ENCODE peak calls at places on chromosomes 6 and 20, in eight cellular contexts. One of them, this sample, is unnamed.

GRCh38 chr20:47326718-47327137 is 29.8 kb downstream of the ZMYND8 start:
- DNase-seq in adrenal gland: no peak
- DNase-seq in HFFc6: peak; percentile 73
- DNase-seq in fibroblast of lung: peak; percentile 39
- DNase-seq in NCI-H1930: no peak
- DNase-seq in hepatocyte: no peak
- DNase-seq in osteocyte: no peak
- DNase-seq in EL: peak; percentile 75
- DNase-seq in this sample: peak; percentile 80

GRCh38 chr20:23151885-23152284 is 65.8 kb upstream of the CD93 start:
- DNase-seq in hepatocyte: peak; percentile 32
- DNase-seq in HFFc6: no peak
- DNase-seq in fibroblast of lung: no peak
- DNase-seq in adrenal gland: no peak
- DNase-seq in NCI-H1930: no peak
- DNase-seq in EL: no peak
- DNase-seq in osteocyte: peak; percentile 67
- DNase-seq in this sample: no peak

GRCh38 chr20:17403496-17403895 is 127.7 kb downstream of the BFSP1 start:
- DNase-seq in osteocyte: no peak
- DNase-seq in HFFc6: no peak
- DNase-seq in NCI-H1930: no peak
- DNase-seq in EL: no peak
- DNase-seq in fibroblast of lung: no peak
- DNase-seq in hepatocyte: peak; percentile 14
- DNase-seq in adrenal gland: no peak
- DNase-seq in this sample: no peak

GRCh38 chr6:78797270-78797669 is 70.1 kb upstream of the IRAK1BP1 start:
- DNase-seq in HFFc6: no peak
- DNase-seq in osteocyte: no peak
- DNase-seq in EL: no peak
- DNase-seq in hepatocyte: no peak
- DNase-seq in NCI-H1930: no peak
- DNase-seq in adrenal gland: no peak
- DNase-seq in fibroblast of lung: no peak
- DNase-seq in this sample: no peak

GRCh38 chr6:157840776-157841175 is 17.7 kb downstream of the SNX9 start:
- DNase-seq in fibroblast of lung: peak; percentile 70
- DNase-seq in EL: peak; percentile 71
- DNase-seq in NCI-H1930: no peak
- DNase-seq in HFFc6: peak; percentile 39
- DNase-seq in osteocyte: no peak
- DNase-seq in adrenal gland: no peak
- DNase-seq in hepatocyte: no peak
- DNase-seq in this sample: peak; percentile 67

GRCh38 chr20:41510224-41510623 is 108.0 kb downstream of the CHD6 start:
- DNase-seq in NCI-H1930: no peak
- DNase-seq in adrenal gland: peak; percentile 47
- DNase-seq in hepatocyte: no peak
- DNase-seq in EL: no peak
- DNase-seq in HFFc6: no peak
- DNase-seq in osteocyte: no peak
- DNase-seq in fibroblast of lung: no peak
- DNase-seq in this sample: no peak

GRCh38 chr6:87483929-87484328 is 11.2 kb downstream of the SLC35A1 start:
- DNase-seq in EL: peak; percentile 84
- DNase-seq in NCI-H1930: no peak
- DNase-seq in adrenal gland: no peak
- DNase-seq in hepatocyte: peak; percentile 83
- DNase-seq in HFFc6: peak; percentile 28
- DNase-seq in fibroblast of lung: peak; percentile 15
- DNase-seq in osteocyte: no peak
- DNase-seq in this sample: peak; percentile 74

GRCh38 chr6:118719351-118720124 is 68.1 kb upstream of the CEP85L start:
- DNase-seq in HFFc6: no peak
- DNase-seq in hepatocyte: no peak
- DNase-seq in fibroblast of lung: no peak
- DNase-seq in EL: no peak
- DNase-seq in NCI-H1930: no peak
- DNase-seq in osteocyte: no peak
- DNase-seq in adrenal gland: no peak
- DNase-seq in this sample: peak; percentile 59

GRCh38 chr6:37007340-37008043 is 2.0 kb downstream of the FGD2 start:
- DNase-seq in NCI-H1930: no peak
- DNase-seq in EL: no peak
- DNase-seq in adrenal gland: no peak
- DNase-seq in hepatocyte: no peak
- DNase-seq in HFFc6: no peak
- DNase-seq in fibroblast of lung: no peak
- DNase-seq in osteocyte: no peak
- DNase-seq in this sample: no peak

GRCh38 chr6:70375166-70375565 is 38.1 kb upstream of the FAM135A start:
- DNase-seq in fibroblast of lung: peak; percentile 8
- DNase-seq in hepatocyte: no peak
- DNase-seq in EL: peak; percentile 75
- DNase-seq in osteocyte: no peak
- DNase-seq in adrenal gland: no peak
- DNase-seq in HFFc6: peak; percentile 57
- DNase-seq in NCI-H1930: no peak
- DNase-seq in this sample: peak; percentile 74

GRCh38 chr6:125918230-125918629 is 38.3 kb upstream of the HINT3 start:
- DNase-seq in hepatocyte: no peak
- DNase-seq in adrenal gland: no peak
- DNase-seq in osteocyte: no peak
- DNase-seq in EL: no peak
- DNase-seq in NCI-H1930: no peak
- DNase-seq in HFFc6: no peak
- DNase-seq in fibroblast of lung: no peak
- DNase-seq in this sample: no peak

GRCh38 chr6:437042-437402 is 45.5 kb downstream of the IRF4 start:
- DNase-seq in NCI-H1930: no peak
- DNase-seq in hepatocyte: no peak
- DNase-seq in EL: no peak
- DNase-seq in adrenal gland: no peak
- DNase-seq in fibroblast of lung: peak; percentile 55
- DNase-seq in osteocyte: no peak
- DNase-seq in HFFc6: no peak
- DNase-seq in this sample: peak; percentile 73

GRCh38 chr6:131948692-131949614 is 2.2 kb downstream of the CCN2 start:
- DNase-seq in HFFc6: peak; percentile 87
- DNase-seq in NCI-H1930: no peak
- DNase-seq in fibroblast of lung: peak; percentile 78
- DNase-seq in hepatocyte: peak; percentile 38
- DNase-seq in adrenal gland: peak; percentile 24
- DNase-seq in osteocyte: no peak
- DNase-seq in EL: peak; percentile 74
- DNase-seq in this sample: peak; percentile 60

GRCh38 chr20:57573893-57574292 is 13.0 kb downstream of the PCK1 start:
- DNase-seq in HFFc6: no peak
- DNase-seq in osteocyte: no peak
- DNase-seq in EL: no peak
- DNase-seq in adrenal gland: no peak
- DNase-seq in hepatocyte: no peak
- DNase-seq in NCI-H1930: peak; percentile 28
- DNase-seq in fibroblast of lung: no peak
- DNase-seq in this sample: no peak

GRCh38 chr6:30615219-30615957 is 1.7 kb downstream of the PPP1R10 start:
- DNase-seq in osteocyte: no peak
- DNase-seq in fibroblast of lung: peak; percentile 94
- DNase-seq in NCI-H1930: peak; percentile 13
- DNase-seq in HFFc6: peak; percentile 74
- DNase-seq in hepatocyte: peak; percentile 75
- DNase-seq in EL: peak; percentile 93
- DNase-seq in adrenal gland: peak; percentile 54
- DNase-seq in this sample: peak; percentile 83

GRCh38 chr6:42963855-42964605 is 3.5 kb downstream of the GNMT start:
- DNase-seq in hepatocyte: peak; percentile 58
- DNase-seq in NCI-H1930: no peak
- DNase-seq in EL: peak; percentile 58
- DNase-seq in adrenal gland: peak; percentile 40
- DNase-seq in HFFc6: peak; percentile 30
- DNase-seq in fibroblast of lung: peak; percentile 49
- DNase-seq in osteocyte: no peak
- DNase-seq in this sample: peak; percentile 38

GRCh38 chr20:3652646-3653596 is 10.3 kb downstream of the GFRA4 start:
- DNase-seq in NCI-H1930: no peak
- DNase-seq in adrenal gland: peak; percentile 10
- DNase-seq in osteocyte: no peak
- DNase-seq in fibroblast of lung: no peak
- DNase-seq in EL: no peak
- DNase-seq in HFFc6: no peak
- DNase-seq in hepatocyte: no peak
- DNase-seq in this sample: no peak

GRCh38 chr6:63856271-63856670 is 220.7 kb downstream of the PHF3 start:
- DNase-seq in EL: no peak
- DNase-seq in fibroblast of lung: peak; percentile 24
- DNase-seq in adrenal gland: no peak
- DNase-seq in NCI-H1930: no peak
- DNase-seq in hepatocyte: no peak
- DNase-seq in HFFc6: no peak
- DNase-seq in osteocyte: no peak
- DNase-seq in this sample: no peak

GRCh38 chr20:1108437-1108920 is 9.9 kb upstream of the PSMF1 start:
- DNase-seq in adrenal gland: peak; percentile 63
- DNase-seq in NCI-H1930: peak; percentile 18
- DNase-seq in HFFc6: peak; percentile 39
- DNase-seq in EL: peak; percentile 53
- DNase-seq in osteocyte: no peak
- DNase-seq in hepatocyte: peak; percentile 67
- DNase-seq in fibroblast of lung: peak; percentile 25
- DNase-seq in this sample: peak; percentile 38

GRCh38 chr6:43628392-43629103 is 516 bp downstream of the GTPBP2 start:
- DNase-seq in osteocyte: no peak
- DNase-seq in fibroblast of lung: peak; percentile 50
- DNase-seq in EL: peak; percentile 73
- DNase-seq in hepatocyte: peak; percentile 72
- DNase-seq in HFFc6: peak; percentile 31
- DNase-seq in NCI-H1930: no peak
- DNase-seq in adrenal gland: peak; percentile 51
- DNase-seq in this sample: peak; percentile 32

GRCh38 chr20:1588166-1588868 is 30.8 kb upstream of the SIRPD start:
- DNase-seq in fibroblast of lung: no peak
- DNase-seq in hepatocyte: no peak
- DNase-seq in EL: no peak
- DNase-seq in HFFc6: no peak
- DNase-seq in NCI-H1930: no peak
- DNase-seq in adrenal gland: no peak
- DNase-seq in osteocyte: no peak
- DNase-seq in this sample: peak; percentile 19

GRCh38 chr6:170228581-170229310 is 62.1 kb downstream of the DLL1 start:
- DNase-seq in osteocyte: no peak
- DNase-seq in fibroblast of lung: no peak
- DNase-seq in EL: no peak
- DNase-seq in adrenal gland: no peak
- DNase-seq in HFFc6: no peak
- DNase-seq in hepatocyte: no peak
- DNase-seq in NCI-H1930: no peak
- DNase-seq in this sample: no peak

GRCh38 chr20:24102290-24102689 is 113.7 kb upstream of the GGTLC1 start:
- DNase-seq in NCI-H1930: no peak
- DNase-seq in adrenal gland: no peak
- DNase-seq in HFFc6: no peak
- DNase-seq in fibroblast of lung: no peak
- DNase-seq in osteocyte: no peak
- DNase-seq in hepatocyte: no peak
- DNase-seq in EL: peak; percentile 3
- DNase-seq in this sample: no peak

GRCh38 chr20:63658749-63659187 is 656 bp downstream of the RTEL1 start:
- DNase-seq in NCI-H1930: no peak
- DNase-seq in osteocyte: no peak
- DNase-seq in fibroblast of lung: peak; percentile 51
- DNase-seq in hepatocyte: no peak
- DNase-seq in HFFc6: peak; percentile 28
- DNase-seq in adrenal gland: no peak
- DNase-seq in EL: no peak
- DNase-seq in this sample: no peak

GRCh38 chr20:61114776-61115175 is 137.3 kb upstream of the CDH4 start:
- DNase-seq in EL: no peak
- DNase-seq in hepatocyte: no peak
- DNase-seq in adrenal gland: no peak
- DNase-seq in NCI-H1930: no peak
- DNase-seq in osteocyte: peak; percentile 63
- DNase-seq in fibroblast of lung: no peak
- DNase-seq in HFFc6: no peak
- DNase-seq in this sample: no peak

GRCh38 chr6:143761103-143761502 is 82.0 kb upstream of the LTV1 start:
- DNase-seq in HFFc6: no peak
- DNase-seq in adrenal gland: no peak
- DNase-seq in hepatocyte: no peak
- DNase-seq in EL: no peak
- DNase-seq in NCI-H1930: no peak
- DNase-seq in osteocyte: no peak
- DNase-seq in fibroblast of lung: no peak
- DNase-seq in this sample: no peak

GRCh38 chr20:62921119-62921687 is 5.1 kb downstream of the DIDO1 start:
- DNase-seq in NCI-H1930: no peak
- DNase-seq in adrenal gland: peak; percentile 78
- DNase-seq in HFFc6: peak; percentile 57
- DNase-seq in hepatocyte: peak; percentile 85
- DNase-seq in fibroblast of lung: peak; percentile 33
- DNase-seq in osteocyte: no peak
- DNase-seq in EL: peak; percentile 54
- DNase-seq in this sample: peak; percentile 59

GRCh38 chr20:11018668-11019170 is 344.9 kb upstream of the JAG1 start:
- DNase-seq in hepatocyte: no peak
- DNase-seq in osteocyte: no peak
- DNase-seq in NCI-H1930: no peak
- DNase-seq in EL: no peak
- DNase-seq in adrenal gland: no peak
- DNase-seq in fibroblast of lung: no peak
- DNase-seq in HFFc6: no peak
- DNase-seq in this sample: no peak

GRCh38 chr20:35954907-35955251 is 577 bp upstream of the SCAND1 start:
- DNase-seq in HFFc6: peak; percentile 12
- DNase-seq in NCI-H1930: peak; percentile 48
- DNase-seq in adrenal gland: no peak
- DNase-seq in EL: peak; percentile 55
- DNase-seq in osteocyte: no peak
- DNase-seq in fibroblast of lung: peak; percentile 66
- DNase-seq in hepatocyte: no peak
- DNase-seq in this sample: peak; percentile 42

GRCh38 chr20:23116301-23117089 is 30.4 kb upstream of the CD93 start:
- DNase-seq in fibroblast of lung: peak; percentile 28
- DNase-seq in NCI-H1930: no peak
- DNase-seq in osteocyte: no peak
- DNase-seq in EL: peak; percentile 50
- DNase-seq in hepatocyte: peak; percentile 57
- DNase-seq in HFFc6: peak; percentile 37
- DNase-seq in adrenal gland: peak; percentile 80
- DNase-seq in this sample: peak; percentile 75

GRCh38 chr20:37303637-37304036 is 14.2 kb downstream of the MANBAL start:
- DNase-seq in osteocyte: no peak
- DNase-seq in adrenal gland: no peak
- DNase-seq in fibroblast of lung: no peak
- DNase-seq in EL: no peak
- DNase-seq in hepatocyte: no peak
- DNase-seq in NCI-H1930: no peak
- DNase-seq in HFFc6: no peak
- DNase-seq in this sample: no peak

GRCh38 chr6:16474834-16475781 is 236.7 kb downstream of the GMPR start:
- DNase-seq in adrenal gland: no peak
- DNase-seq in hepatocyte: no peak
- DNase-seq in osteocyte: no peak
- DNase-seq in NCI-H1930: no peak
- DNase-seq in EL: no peak
- DNase-seq in fibroblast of lung: no peak
- DNase-seq in HFFc6: no peak
- DNase-seq in this sample: no peak

GRCh38 chr20:2521369-2522305 is 12.9 kb upstream of the ZNF343 start:
- DNase-seq in osteocyte: no peak
- DNase-seq in EL: peak; percentile 42
- DNase-seq in NCI-H1930: peak; percentile 41
- DNase-seq in hepatocyte: peak; percentile 56
- DNase-seq in HFFc6: no peak
- DNase-seq in adrenal gland: peak; percentile 35
- DNase-seq in fibroblast of lung: peak; percentile 55
- DNase-seq in this sample: peak; percentile 29

GRCh38 chr6:139474145-139475108 is 100.0 kb upstream of the CITED2 start:
- DNase-seq in NCI-H1930: no peak
- DNase-seq in hepatocyte: peak; percentile 33
- DNase-seq in fibroblast of lung: peak; percentile 92
- DNase-seq in HFFc6: peak; percentile 8
- DNase-seq in adrenal gland: peak; percentile 38
- DNase-seq in EL: peak; percentile 23
- DNase-seq in osteocyte: no peak
- DNase-seq in this sample: peak; percentile 77

This sample was measured in LHCN-M2.